ENCODE peak calls at places on chromosomes 6 and 20, in nine cellular contexts. S is mucosa of descending colon, T is pancreas, V is MG63, H is choroid plexus epithelial cell, P is retinal pigment epithelial cell, C is AG04449, D is fibroblast of pulmonary artery, F is epithelial cell of esophagus. W is an unnamed sample.

GRCh38 chr6:13422601-13423247 is 64.7 kb downstream of the GFOD1 start:
- DNase-seq in S (no peak), T (no peak), V (no peak), H (peak), P (no peak), C (no peak), D (peak), F (no peak), W (no peak)

GRCh38 chr20:35562541-35563110 is 20.7 kb downstream of the ERGIC3 start:
- DNase-seq in S (peak), T (no peak), V (no peak), H (no peak), P (no peak), C (no peak), D (no peak), F (no peak), W (no peak)

GRCh38 chr6:105898286-105898685 is 187.8 kb upstream of the PRDM1 start:
- DNase-seq in S (no peak), T (no peak), V (no peak), H (peak), P (no peak), C (peak), D (no peak), F (peak), W (peak)

GRCh38 chr20:44019638-44020335 is 105.1 kb downstream of the TOX2 start:
- DNase-seq in S (no peak), T (no peak), V (peak), H (peak), P (peak), C (no peak), D (peak), F (peak), W (no peak)

GRCh38 chr6:109236140-109237081 is 141.1 kb downstream of the CEP57L1 start:
- DNase-seq in S (peak), T (peak), V (no peak), H (no peak), P (no peak), C (no peak), D (no peak), F (no peak), W (no peak)

GRCh38 chr6:52507557-52508260 is 69.2 kb downstream of the TRAM2 start:
- DNase-seq in S (no peak), T (no peak), V (peak), H (peak), P (no peak), C (no peak), D (peak), F (peak), W (no peak)

GRCh38 chr6:132405143-132405915 is 4.1 kb upstream of the MOXD1 start:
- DNase-seq in S (no peak), T (no peak), V (no peak), H (peak), P (no peak), C (no peak), D (no peak), F (peak), W (no peak)

GRCh38 chr20:2237059-2237458 is 58.7 kb upstream of the TGM3 start:
- DNase-seq in S (peak), T (peak), V (peak), H (peak), P (peak), C (peak), D (peak), F (peak), W (peak)

GRCh38 chr6:160992323-160993314 is 1.1 kb downstream of the MAP3K4 start:
- DNase-seq in S (no peak), T (peak), V (peak), H (peak), P (no peak), C (no peak), D (peak), F (peak), W (peak)

GRCh38 chr6:35492664-35493284 is 4.1 kb downstream of the TEAD3 start:
- DNase-seq in S (no peak), T (no peak), V (no peak), H (no peak), P (no peak), C (no peak), D (no peak), F (no peak), W (no peak)

GRCh38 chr6:150152891-150153876 is 10.3 kb downstream of the PPP1R14C start:
- DNase-seq in S (no peak), T (no peak), V (no peak), H (no peak), P (no peak), C (no peak), D (no peak), F (peak), W (no peak)

GRCh38 chr6:137867685-137868509 is 838 bp downstream of the TNFAIP3 start:
- DNase-seq in S (peak), T (no peak), V (no peak), H (no peak), P (no peak), C (no peak), D (no peak), F (peak), W (no peak)

GRCh38 chr6:67009818-67010217 is 1302.8 kb upstream of the EYS start:
- DNase-seq in S (no peak), T (no peak), V (no peak), H (peak), P (no peak), C (no peak), D (no peak), F (peak), W (no peak)

GRCh38 chr6:138833819-138834539 is 38.1 kb downstream of the ECT2L start:
- DNase-seq in S (no peak), T (peak), V (no peak), H (peak), P (peak), C (no peak), D (peak), F (no peak), W (no peak)

GRCh38 chr20:64103871-64104666 is 3.3 kb downstream of the NPBWR2 start:
- DNase-seq in S (peak), T (no peak), V (no peak), H (no peak), P (no peak), C (no peak), D (no peak), F (no peak), W (no peak)

GRCh38 chr6:14337157-14337556 is 219.6 kb downstream of the CD83 start:
- DNase-seq in S (no peak), T (no peak), V (no peak), H (peak), P (no peak), C (no peak), D (peak), F (no peak), W (no peak)

GRCh38 chr20:44724423-44725091 is 9.4 kb downstream of the CCN5 start:
- DNase-seq in S (no peak), T (no peak), V (no peak), H (no peak), P (no peak), C (no peak), D (no peak), F (no peak), W (no peak)

GRCh38 chr6:21098744-21099143 is 494.8 kb upstream of the SOX4 start:
- DNase-seq in S (no peak), T (no peak), V (no peak), H (no peak), P (no peak), C (no peak), D (no peak), F (no peak), W (no peak)

GRCh38 chr20:24656391-24656790 is 187.0 kb downstream of the SYNDIG1 start:
- DNase-seq in S (no peak), T (no peak), V (no peak), H (no peak), P (no peak), C (no peak), D (no peak), F (no peak), W (no peak)

GRCh38 chr6:42452171-42453026 is 673 bp upstream of the TRERF1 start:
- DNase-seq in S (peak), T (peak), V (peak), H (peak), P (peak), C (no peak), D (peak), F (peak), W (peak)

GRCh38 chr20:2756056-2756611 is 44.3 kb downstream of the CPXM1 start:
- DNase-seq in S (no peak), T (no peak), V (no peak), H (peak), P (peak), C (no peak), D (peak), F (peak), W (peak)

GRCh38 chr6:143141442-143141841 is 80.8 kb downstream of the AIG1 start:
- DNase-seq in S (no peak), T (no peak), V (no peak), H (no peak), P (no peak), C (peak), D (no peak), F (no peak), W (no peak)

GRCh38 chr6:31037169-31037568 is 26.9 kb downstream of the MUC22 start:
- DNase-seq in S (no peak), T (no peak), V (no peak), H (no peak), P (no peak), C (no peak), D (no peak), F (no peak), W (no peak)

GRCh38 chr6:137261393-137262154 is 42.4 kb upstream of the IFNGR1 start:
- DNase-seq in S (no peak), T (no peak), V (no peak), H (peak), P (no peak), C (no peak), D (peak), F (peak), W (no peak)

GRCh38 chr20:4507288-4507719 is 214.4 kb upstream of the PRND start:
- DNase-seq in S (no peak), T (no peak), V (no peak), H (peak), P (peak), C (peak), D (peak), F (peak), W (peak)

GRCh38 chr6:2919886-2920285 is 16.8 kb upstream of the SERPINB9 start:
- DNase-seq in S (no peak), T (no peak), V (no peak), H (no peak), P (no peak), C (no peak), D (no peak), F (no peak), W (no peak)

GRCh38 chr6:15761045-15761502 is 98.2 kb upstream of the DTNBP1 start:
- DNase-seq in S (no peak), T (no peak), V (no peak), H (no peak), P (no peak), C (no peak), D (no peak), F (no peak), W (no peak)

GRCh38 chr6:156994215-156995076 is 217.3 kb downstream of the ARID1B start:
- DNase-seq in S (peak), T (no peak), V (no peak), H (no peak), P (no peak), C (no peak), D (no peak), F (no peak), W (no peak)

GRCh38 chr20:44209691-44210421 is 715 bp downstream of the OSER1 start:
- DNase-seq in S (no peak), T (no peak), V (peak), H (peak), P (no peak), C (no peak), D (peak), F (no peak), W (peak)

GRCh38 chr20:60789399-60789798 is 462.7 kb upstream of the CDH4 start:
- DNase-seq in S (no peak), T (no peak), V (no peak), H (no peak), P (no peak), C (no peak), D (no peak), F (no peak), W (no peak)

GRCh38 chr20:25308671-25309394 is 60.9 kb downstream of the PYGB start:
- DNase-seq in S (peak), T (no peak), V (no peak), H (peak), P (no peak), C (peak), D (peak), F (no peak), W (peak)

GRCh38 chr20:3243718-3244358 is 4.8 kb upstream of the SLC4A11 start:
- DNase-seq in S (no peak), T (no peak), V (no peak), H (no peak), P (no peak), C (no peak), D (no peak), F (no peak), W (no peak)

GRCh38 chr6:77633471-77633870 is 19.4 kb upstream of the MEI4 start:
- DNase-seq in S (no peak), T (no peak), V (no peak), H (peak), P (no peak), C (no peak), D (no peak), F (no peak), W (no peak)

GRCh38 chr6:142943746-142944125 is 1.2 kb downstream of the HIVEP2 start:
- DNase-seq in S (peak), T (peak), V (no peak), H (peak), P (no peak), C (no peak), D (peak), F (peak), W (peak)

DNA sequence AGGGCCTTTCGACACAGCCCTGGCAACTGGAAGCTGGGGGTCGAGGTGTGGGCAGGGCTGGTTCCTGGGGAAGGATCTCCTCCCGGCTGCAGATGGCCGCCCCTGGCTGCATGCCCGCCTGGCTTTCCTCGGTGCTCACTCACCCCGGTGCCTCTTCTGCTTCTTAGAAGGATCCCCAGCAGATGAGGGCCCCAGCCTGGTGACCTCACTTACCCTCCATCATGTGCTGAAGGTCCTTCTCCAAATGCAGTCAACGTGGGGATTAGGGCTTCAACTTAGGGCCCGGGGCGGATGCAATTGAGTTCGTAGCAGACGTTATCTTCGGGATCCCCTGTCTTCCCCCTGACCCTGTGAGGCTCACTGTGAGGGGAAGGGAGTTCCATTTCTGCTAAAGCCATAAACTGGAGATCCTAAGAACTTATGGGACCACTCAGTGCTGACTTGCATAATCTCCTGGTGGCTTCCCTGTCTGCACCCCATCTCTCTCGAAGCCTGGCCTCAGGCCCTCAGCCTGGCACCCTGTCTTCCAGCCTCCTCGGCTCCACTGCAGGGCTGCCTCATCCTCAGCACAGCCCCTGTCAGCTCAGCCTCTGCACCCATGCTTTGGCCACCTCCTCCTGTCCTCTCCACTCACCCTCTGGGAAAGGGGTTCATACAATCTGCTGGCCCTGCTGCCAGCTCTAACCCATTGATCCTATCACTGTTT is 92.6 kb downstream of the THBS2 start:
- DNase-seq in S (no peak), T (no peak), V (no peak), H (no peak), P (no peak), C (no peak), D (no peak), F (no peak), W (no peak)
- H3K4me3 ChIP-seq in S (no peak), T (no peak), V (peak), H (no peak), P (no peak), C (no peak), D (no peak), F (no peak), W (peak)

GRCh38 chr6:108078191-108078590 is 3.6 kb upstream of the OSTM1 start:
- DNase-seq in S (no peak), T (no peak), V (peak), H (peak), P (no peak), C (no peak), D (no peak), F (no peak), W (no peak)

GRCh38 chr6:108083349-108083748 is 8.8 kb upstream of the OSTM1 start:
- DNase-seq in S (no peak), T (no peak), V (no peak), H (peak), P (no peak), C (no peak), D (peak), F (peak), W (no peak)

GRCh38 chr6:108082539-108082938 is 8.0 kb upstream of the OSTM1 start:
- DNase-seq in S (no peak), T (no peak), V (no peak), H (no peak), P (no peak), C (no peak), D (no peak), F (no peak), W (no peak)

GRCh38 chr6:108074359-108075144 is at the start of gene OSTM1:
- DNase-seq in S (peak), T (peak), V (peak), H (peak), P (peak), C (no peak), D (peak), F (peak), W (peak)

DNA sequence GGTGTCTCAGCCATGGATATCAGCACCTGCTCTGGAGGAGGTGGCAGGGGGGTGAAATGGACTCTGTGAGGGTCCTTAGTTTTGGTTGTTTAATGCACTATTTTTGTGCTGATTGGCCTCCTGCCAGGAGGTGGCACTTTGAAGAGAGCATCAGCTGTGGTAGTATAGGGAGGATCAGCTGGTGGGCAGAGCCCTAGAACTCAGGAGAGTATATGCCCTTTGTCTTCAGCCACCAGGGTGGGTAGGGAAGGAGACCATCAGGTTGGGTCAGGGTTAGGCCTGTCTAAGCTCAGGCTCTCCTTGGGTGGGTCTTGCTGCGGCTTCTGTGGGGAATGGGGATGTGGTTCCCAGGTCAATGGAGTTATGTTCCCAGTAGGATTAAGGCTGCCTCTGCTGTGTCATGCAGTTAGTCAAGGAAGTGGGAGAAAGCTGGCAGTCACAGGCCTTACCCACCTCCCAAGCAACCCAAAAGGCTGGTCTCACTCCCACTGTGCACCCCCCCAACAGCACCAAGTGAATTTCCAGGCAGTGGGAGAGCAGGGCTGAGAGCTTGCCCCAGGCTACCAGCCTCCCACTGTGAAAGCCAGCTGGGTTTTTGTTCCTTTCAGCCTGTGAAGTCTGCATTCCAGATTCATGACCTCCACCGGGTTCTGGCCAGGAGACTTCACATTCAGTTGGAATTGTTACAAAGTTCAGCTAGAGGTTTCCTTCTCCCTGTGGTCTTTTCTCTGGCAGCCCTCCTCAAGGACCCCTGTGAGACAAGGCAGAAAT is 5.7 kb upstream of the OSTM1 start:
- DNase-seq in S (no peak), T (no peak), V (peak), H (peak), P (no peak), C (no peak), D (peak), F (peak), W (peak)
- H3K4me3 ChIP-seq in S (no peak), T (no peak), V (no peak), H (no peak), P (no peak), C (no peak), D (no peak), F (no peak), W (no peak)

GRCh38 chr20:46060301-46060881 is 29.4 kb downstream of the NCOA5 start:
- DNase-seq in S (no peak), T (no peak), V (no peak), H (no peak), P (no peak), C (no peak), D (peak), F (no peak), W (no peak)

GRCh38 chr20:46057856-46058655 is 29.0 kb downstream of the SLC12A5 start:
- DNase-seq in S (peak), T (peak), V (no peak), H (peak), P (no peak), C (no peak), D (peak), F (peak), W (peak)

GRCh38 chr20:46060975-46061374 is 28.8 kb downstream of the NCOA5 start:
- DNase-seq in S (no peak), T (no peak), V (no peak), H (no peak), P (no peak), C (no peak), D (no peak), F (no peak), W (no peak)

GRCh38 chr20:46056970-46057855 is 28.2 kb downstream of the SLC12A5 start:
- DNase-seq in S (peak), T (peak), V (peak), H (peak), P (no peak), C (no peak), D (peak), F (peak), W (peak)

DNA sequence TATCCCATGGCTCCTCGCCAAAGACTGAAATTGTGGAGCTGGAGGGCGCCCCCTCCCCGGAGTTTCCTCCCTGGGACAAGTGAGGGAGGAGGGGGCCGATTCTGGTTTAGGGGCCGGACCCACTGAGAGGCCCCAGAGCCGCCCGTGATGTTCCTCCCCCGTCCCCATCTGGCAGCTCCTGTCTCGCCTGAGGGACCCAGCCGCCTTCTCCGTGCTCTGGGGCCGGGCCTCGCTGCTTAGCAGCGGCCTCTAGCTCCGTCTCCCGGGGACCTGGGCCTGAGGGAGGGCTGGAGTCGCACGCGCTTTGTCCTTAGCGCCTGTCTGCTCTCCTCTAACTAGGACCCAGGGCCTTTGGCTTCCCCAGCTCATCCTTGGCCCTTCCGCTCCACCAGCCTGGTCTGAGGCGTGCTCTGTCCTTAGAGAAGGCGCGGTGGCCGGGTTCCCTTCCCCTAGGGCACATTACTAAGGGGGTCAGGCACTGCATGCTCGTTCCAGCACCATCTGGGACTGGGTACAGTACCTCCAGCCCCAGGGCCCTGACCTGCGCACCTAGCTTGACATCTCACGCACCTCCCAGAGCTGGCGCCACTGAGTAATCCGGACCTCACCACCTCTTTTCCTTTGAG is 29.8 kb downstream of the SLC12A5 start:
- DNase-seq in S (no peak), T (peak), V (no peak), H (no peak), P (no peak), C (no peak), D (no peak), F (no peak), W (no peak)
- H3K4me3 ChIP-seq in S (no peak), T (no peak), V (no peak), H (peak), P (no peak), C (no peak), D (peak), F (no peak), W (no peak)

GRCh38 chr6:133805876-133806275 is 83.0 kb upstream of the TCF21 start:
- DNase-seq in S (no peak), T (no peak), V (no peak), H (no peak), P (no peak), C (no peak), D (no peak), F (no peak), W (no peak)

GRCh38 chr6:133807531-133807930 is 81.4 kb upstream of the TCF21 start:
- DNase-seq in S (no peak), T (no peak), V (no peak), H (no peak), P (no peak), C (no peak), D (peak), F (no peak), W (no peak)

GRCh38 chr6:133804263-133804662 is 84.7 kb upstream of the TCF21 start:
- DNase-seq in S (no peak), T (no peak), V (no peak), H (peak), P (no peak), C (no peak), D (peak), F (peak), W (no peak)

GRCh38 chr6:133809406-133809805 is 79.5 kb upstream of the TCF21 start:
- DNase-seq in S (no peak), T (no peak), V (no peak), H (peak), P (no peak), C (no peak), D (peak), F (peak), W (no peak)

GRCh38 chr6:133806358-133806757 is 82.6 kb upstream of the TCF21 start:
- DNase-seq in S (no peak), T (no peak), V (no peak), H (peak), P (no peak), C (no peak), D (peak), F (no peak), W (no peak)
- H3K4me3 ChIP-seq in S (no peak), T (no peak), V (no peak), H (no peak), P (no peak), C (no peak), D (no peak), F (no peak), W (no peak)